ENCODE peak calls at places on chromosomes 6 and 20, in four cellular contexts. H, M, V and Q are unnamed samples.

GRCh38 chr20:13302647-13303425 is 81.8 kb downstream of the ISM1 start:
- DNase-seq in H (peak; percentile 12), M (no peak), V (no peak), Q (no peak)

GRCh38 chr6:134175532-134176282 is 123.3 kb upstream of the SLC2A12 start:
- DNase-seq in H (peak; percentile 40), M (no peak), V (no peak), Q (no peak)

GRCh38 chr6:152948150-152948768 is 34.6 kb downstream of the FBXO5 start:
- DNase-seq in H (no peak), M (no peak), V (no peak), Q (no peak)

GRCh38 chr6:74752303-74752702 is 453.6 kb downstream of the COL12A1 start:
- DNase-seq in H (no peak), M (no peak), V (no peak), Q (no peak)

GRCh38 chr20:62804632-62805364 is at the start of gene OGFR:
- DNase-seq in H (peak; percentile 91), M (no peak), V (peak; percentile 84), Q (peak; percentile 90)

GRCh38 chr20:12595841-12596240 is 412.9 kb upstream of the SPTLC3 start:
- DNase-seq in H (no peak), M (no peak), V (no peak), Q (no peak)

GRCh38 chr6:157597461-157598312 is 216.7 kb downstream of the ZDHHC14 start:
- DNase-seq in H (no peak), M (no peak), V (no peak), Q (peak; percentile 31)

GRCh38 chr20:9112541-9113515 is 43.9 kb downstream of the PLCB4 start:
- DNase-seq in H (no peak), M (no peak), V (no peak), Q (no peak)

GRCh38 chr20:34956041-34956458 is 382 bp downstream of the MYH7B start:
- DNase-seq in H (no peak), M (no peak), V (no peak), Q (no peak)

GRCh38 chr6:15327271-15327670 is 81.4 kb downstream of the JARID2 start:
- DNase-seq in H (peak; percentile 70), M (no peak), V (no peak), Q (no peak)

GRCh38 chr6:26028753-26029569 is 58.3 kb upstream of the HFE start:
- DNase-seq in H (no peak), M (no peak), V (no peak), Q (no peak)

GRCh38 chr20:58007947-58008346 is 220.5 kb downstream of the ANKRD60 start:
- DNase-seq in H (no peak), M (no peak), V (no peak), Q (no peak)

GRCh38 chr6:82363368-82364086 is at the start of gene TPBG:
- DNase-seq in H (peak; percentile 23), M (no peak), V (no peak), Q (peak; percentile 13)

GRCh38 chr6:162109466-162110040 is 618.0 kb downstream of the PRKN start:
- DNase-seq in H (no peak), M (no peak), V (no peak), Q (no peak)

GRCh38 chr6:150320450-150320849 is 48.4 kb upstream of the IYD start:
- DNase-seq in H (no peak), M (no peak), V (no peak), Q (no peak)

GRCh38 chr6:122389704-122390103 is 9.7 kb upstream of the HSF2 start:
- DNase-seq in H (no peak), M (no peak), V (no peak), Q (no peak)

GRCh38 chr6:142728910-142729481 is 216.0 kb downstream of the HIVEP2 start:
- DNase-seq in H (no peak), M (no peak), V (peak; percentile 67), Q (no peak)

GRCh38 chr6:40347571-40348011 is 239.6 kb downstream of the LRFN2 start:
- DNase-seq in H (no peak), M (no peak), V (no peak), Q (no peak)

GRCh38 chr6:14966902-14967711 is 278.8 kb upstream of the JARID2 start:
- DNase-seq in H (no peak), M (no peak), V (no peak), Q (no peak)

GRCh38 chr6:89471287-89471867 is 38.4 kb downstream of the ANKRD6 start:
- DNase-seq in H (no peak), M (no peak), V (no peak), Q (no peak)

GRCh38 chr20:1206749-1207148 is 3.5 kb downstream of the C20orf202 start:
- DNase-seq in H (no peak), M (no peak), V (no peak), Q (no peak)

GRCh38 chr6:20921533-20921932 is 387.3 kb downstream of the CDKAL1 start:
- DNase-seq in H (no peak), M (no peak), V (no peak), Q (no peak)

GRCh38 chr20:8334641-8335040 is 202.6 kb downstream of the PLCB1 start:
- DNase-seq in H (no peak), M (no peak), V (no peak), Q (no peak)

GRCh38 chr6:129785756-129786135 is 75.4 kb downstream of the TMEM244 start:
- DNase-seq in H (no peak), M (no peak), V (no peak), Q (no peak)

GRCh38 chr6:109687271-109687721 is 3.7 kb downstream of the AK9 start:
- DNase-seq in H (no peak), M (no peak), V (peak; percentile 76), Q (no peak)

GRCh38 chr20:32366380-32366779 is 8.2 kb downstream of the ASXL1 start:
- DNase-seq in H (no peak), M (no peak), V (no peak), Q (no peak)

GRCh38 chr20:24469116-24470030 is at the start of gene SYNDIG1:
- DNase-seq in H (no peak), M (no peak), V (no peak), Q (no peak)

GRCh38 chr6:5378331-5378730 is 117.0 kb downstream of the FARS2 start:
- DNase-seq in H (no peak), M (no peak), V (no peak), Q (no peak)

GRCh38 chr6:109705258-109705657 is 14.2 kb downstream of the FIG4 start:
- DNase-seq in H (peak; percentile 76), M (peak; percentile 59), V (peak; percentile 58), Q (peak; percentile 23)

GRCh38 chr6:63573899-63574553 is 1.7 kb downstream of the LOC128125822 start:
- DNase-seq in H (peak; percentile 52), M (peak; percentile 33), V (no peak), Q (no peak)

GRCh38 chr20:24017160-24017761 is 28.7 kb upstream of the GGTLC1 start:
- DNase-seq in H (no peak), M (no peak), V (no peak), Q (no peak)

GRCh38 chr20:61483336-61484067 is 231.4 kb downstream of the CDH4 start:
- DNase-seq in H (no peak), M (no peak), V (no peak), Q (no peak)

GRCh38 chr6:13274707-13275434 is 53.5 kb downstream of the TBC1D7 start:
- DNase-seq in H (peak; percentile 31), M (no peak), V (no peak), Q (no peak)

GRCh38 chr6:157632821-157633220 is 190.2 kb upstream of the SNX9 start:
- DNase-seq in H (no peak), M (no peak), V (no peak), Q (no peak)

GRCh38 chr6:99780556-99780885 is 173.9 kb downstream of the PRDM13 start:
- DNase-seq in H (no peak), M (no peak), V (no peak), Q (no peak)

GRCh38 chr6:5271926-5272325 is 10.6 kb downstream of the FARS2 start:
- DNase-seq in H (no peak), M (no peak), V (no peak), Q (no peak)

GRCh38 chr6:146598785-146599405 is at the start of gene ADGB:
- DNase-seq in H (peak; percentile 76), M (no peak), V (peak; percentile 56), Q (no peak)

GRCh38 chr6:16982827-16983226 is 119.0 kb upstream of the STMND1 start:
- DNase-seq in H (no peak), M (peak; percentile 27), V (no peak), Q (peak; percentile 16)
- TF ChIP-seq SPI1 in H (no peak), M (peak; percentile 84), V (no peak), Q (peak; percentile 92)

GRCh38 chr6:132483779-132484679 is 28.9 kb downstream of the STX7 start:
- DNase-seq in H (peak; percentile 66), M (peak; percentile 37), V (peak; percentile 21), Q (no peak)
- TF ChIP-seq POLR2AphosphoS5 in H (no peak), M (no peak), V (no peak), Q (no peak)

GRCh38 chr6:163983601-163984445 is 569.3 kb downstream of the QKI start:
- DNase-seq in H (no peak), M (peak; percentile 5), V (no peak), Q (no peak)

GRCh38 chr6:163985710-163986109 is 571.2 kb downstream of the QKI start:
- DNase-seq in H (no peak), M (no peak), V (no peak), Q (no peak)

GRCh38 chr6:163986313-163986712 is 571.8 kb downstream of the QKI start:
- DNase-seq in H (no peak), M (no peak), V (no peak), Q (no peak)

GRCh38 chr6:163985040-163985439 is 570.5 kb downstream of the QKI start:
- DNase-seq in H (no peak), M (no peak), V (no peak), Q (no peak)

GRCh38 chr6:163984446-163984936 is 570.0 kb downstream of the QKI start:
- DNase-seq in H (no peak), M (peak; percentile 8), V (no peak), Q (no peak)
- TF ChIP-seq SPI1 in H (no peak), M (no peak), V (no peak), Q (no peak)

GRCh38 chr6:169723200-169723909 is 945 bp downstream of the PHF10 start:
- DNase-seq in H (peak; percentile 85), M (no peak), V (no peak), Q (peak; percentile 49)

GRCh38 chr6:169726049-169726400 is 1.7 kb upstream of the PHF10 start:
- DNase-seq in H (no peak), M (no peak), V (no peak), Q (no peak)

GRCh38 chr6:169723991-169724553 is at the start of gene PHF10:
- DNase-seq in H (peak; percentile 86), M (no peak), V (no peak), Q (peak; percentile 30)

GRCh38 chr6:169725270-169726048 is 1.2 kb upstream of the PHF10 start:
- DNase-seq in H (peak; percentile 76), M (no peak), V (no peak), Q (no peak)

GRCh38 chr6:169724554-169725269 is 412 bp upstream of the PHF10 start:
- DNase-seq in H (peak; percentile 92), M (no peak), V (peak; percentile 43), Q (peak; percentile 60)
- TF ChIP-seq POLR2AphosphoS5 in H (no peak), M (no peak), V (peak; percentile 66), Q (no peak)

GRCh38 chr6:83429857-83430605 is 820 bp downstream of the ME1 start:
- DNase-seq in H (peak; percentile 14), M (no peak), V (no peak), Q (no peak)
- TF ChIP-seq SPI1 in H (no peak), M (no peak), V (no peak), Q (no peak)

GRCh38 chr20:17569616-17570346 is at the start of gene DSTN:
- DNase-seq in H (peak; percentile 89), M (peak; percentile 38), V (peak; percentile 80), Q (peak; percentile 86)
- TF ChIP-seq POLR2AphosphoS5 in H (no peak), M (no peak), V (peak; percentile 58), Q (no peak)